ENCODE peak calls at places on chromosomes 4 and X, in seven cellular contexts. A is effector memory CD8-positive, alpha-beta T cell; S is SW480; J is brain microvascular endothelial cell; E is M059J; Q is lung microvascular endothelial cell; G is CD8-positive, alpha-beta memory T cell. W is an unnamed sample.

GRCh38 chrX:11688201-11688600 is 22.5 kb upstream of the ARHGAP6 start:
- DNase-seq in J (no peak), Q (no peak), S (no peak), A (no peak), G (no peak), E (no peak), W (no peak)

GRCh38 chrX:131741103-131741581 is 197.3 kb downstream of the OR13H1 start:
- DNase-seq in A (no peak), E (no peak), Q (peak; percentile 63), S (no peak), G (no peak), J (peak; percentile 48), W (peak; percentile 84)

GRCh38 chrX:30762754-30763153 is 109.5 kb downstream of the GK start:
- DNase-seq in E (no peak), J (no peak), G (no peak), Q (no peak), A (no peak), S (no peak), W (no peak)

GRCh38 chr4:121668368-121669162 is 28.2 kb downstream of the ANXA5 start:
- DNase-seq in A (no peak), S (no peak), G (no peak), E (peak; percentile 93), Q (peak; percentile 20), J (peak; percentile 94), W (no peak)

GRCh38 chr4:169160825-169161224 is 109.9 kb downstream of the SH3RF1 start:
- DNase-seq in S (no peak), E (no peak), Q (no peak), A (no peak), G (no peak), J (no peak), W (no peak)

GRCh38 chr4:139243448-139244365 is 36.3 kb downstream of the MGARP start:
- DNase-seq in S (no peak), E (peak; percentile 97), J (peak; percentile 95), A (no peak), Q (peak; percentile 69), G (no peak), W (no peak)

GRCh38 chr4:25938251-25939186 is 24.5 kb downstream of the SMIM20 start:
- DNase-seq in J (peak; percentile 42), S (no peak), E (peak; percentile 66), Q (no peak), G (no peak), A (no peak), W (no peak)

GRCh38 chr4:139622856-139623255 is 42.8 kb upstream of the MGST2 start:
- DNase-seq in Q (no peak), A (no peak), S (no peak), J (no peak), E (no peak), G (no peak), W (no peak)

W was measured in dermis microvascular lymphatic vessel endothelial cell.